ENCODE peak calls at places on chromosomes 11 and 22, in five cellular contexts. One of them, this sample, is unnamed. For H3K4me1, the result is how much of the 10 kb centered on the place peaks cover.

GRCh38 chr11:89015614-89016013 is 50.2 kb downstream of the GRM5 start:
- DNase-seq in stomach: no peak
- DNase-seq in transverse colon: no peak
- DNase-seq in SK-N-SH: no peak
- DNase-seq in GM23338: no peak
- DNase-seq in this sample: no peak

GRCh38 chr22:31036671-31037550 is 44.2 kb upstream of the SMTN start:
- DNase-seq in transverse colon: peak
- DNase-seq in GM23338: no peak
- DNase-seq in SK-N-SH: no peak
- DNase-seq in stomach: no peak
- DNase-seq in this sample: no peak

GRCh38 chr11:64131657-64132387 is 34.1 kb downstream of the MACROD1 start:
- DNase-seq in stomach: no peak
- DNase-seq in transverse colon: no peak
- DNase-seq in SK-N-SH: no peak
- DNase-seq in GM23338: no peak
- DNase-seq in this sample: no peak

GRCh38 chr22:26952654-26953379 is 295.4 kb downstream of the MIAT start:
- DNase-seq in transverse colon: no peak
- DNase-seq in stomach: no peak
- DNase-seq in GM23338: peak
- DNase-seq in SK-N-SH: peak
- DNase-seq in this sample: no peak

GRCh38 chr11:2776351-2777061 is 76.7 kb upstream of the KCNQ1OT1 start:
- DNase-seq in GM23338: no peak
- DNase-seq in transverse colon: no peak
- DNase-seq in stomach: peak
- DNase-seq in SK-N-SH: no peak
- DNase-seq in this sample: peak

GRCh38 chr22:30968015-30968923 is at the start of gene MORC2:
- DNase-seq in stomach: peak
- DNase-seq in SK-N-SH: no peak
- DNase-seq in transverse colon: peak
- DNase-seq in GM23338: peak
- DNase-seq in this sample: peak

GRCh38 chr11:62400760-62401159 is 18.1 kb upstream of the SCGB1A1 start:
- DNase-seq in GM23338: no peak
- DNase-seq in transverse colon: peak
- DNase-seq in SK-N-SH: peak
- DNase-seq in stomach: peak
- DNase-seq in this sample: peak

GRCh38 chr11:59403546-59403945 is 22.7 kb downstream of the OR5A2 start:
- DNase-seq in GM23338: peak
- DNase-seq in stomach: no peak
- DNase-seq in SK-N-SH: no peak
- DNase-seq in transverse colon: no peak
- DNase-seq in this sample: no peak

GRCh38 chr11:81869337-81870065 is 864.2 kb downstream of the FAM181B start:
- DNase-seq in SK-N-SH: no peak
- DNase-seq in GM23338: no peak
- DNase-seq in transverse colon: peak
- DNase-seq in stomach: peak
- DNase-seq in this sample: no peak

GRCh38 chr22:39249081-39249704 is 4.4 kb upstream of the PDGFB start:
- DNase-seq in transverse colon: no peak
- DNase-seq in stomach: no peak
- DNase-seq in SK-N-SH: no peak
- DNase-seq in GM23338: no peak
- DNase-seq in this sample: no peak

GRCh38 chr11:46120711-46121327 is 435 bp downstream of the PHF21A start:
- DNase-seq in stomach: peak
- DNase-seq in SK-N-SH: peak
- DNase-seq in transverse colon: peak
- DNase-seq in GM23338: peak
- DNase-seq in this sample: no peak

GRCh38 chr22:47127441-47127871 is 365.0 kb downstream of the TBC1D22A start:
- DNase-seq in transverse colon: no peak
- DNase-seq in stomach: no peak
- DNase-seq in SK-N-SH: no peak
- DNase-seq in GM23338: no peak
- DNase-seq in this sample: no peak

GRCh38 chr11:29159552-29160465 is 857.0 kb downstream of the KCNA4 start:
- DNase-seq in GM23338: peak
- DNase-seq in transverse colon: peak
- DNase-seq in stomach: peak
- DNase-seq in SK-N-SH: peak
- DNase-seq in this sample: peak

GRCh38 chr22:35540600-35541253 is at the start of gene RASD2:
- DNase-seq in SK-N-SH: no peak
- DNase-seq in GM23338: peak
- DNase-seq in transverse colon: peak
- DNase-seq in stomach: no peak
- DNase-seq in this sample: peak

GRCh38 chr11:113774174-113774503 is 647 bp upstream of the ZW10 start:
- DNase-seq in SK-N-SH: no peak
- DNase-seq in stomach: no peak
- DNase-seq in GM23338: no peak
- DNase-seq in transverse colon: no peak
- DNase-seq in this sample: no peak

GRCh38 chr11:110529043-110529442 is 99.3 kb downstream of the FDX1 start:
- DNase-seq in SK-N-SH: no peak
- DNase-seq in transverse colon: no peak
- DNase-seq in GM23338: peak
- DNase-seq in stomach: no peak
- DNase-seq in this sample: no peak

GRCh38 chr11:46277623-46278386 is at the start of gene CREB3L1:
- DNase-seq in SK-N-SH: peak
- DNase-seq in stomach: peak
- DNase-seq in transverse colon: peak
- DNase-seq in GM23338: peak
- DNase-seq in this sample: peak

GRCh38 chr11:128415539-128415938 is 171.8 kb downstream of the ETS1 start:
- DNase-seq in stomach: no peak
- DNase-seq in transverse colon: no peak
- DNase-seq in GM23338: no peak
- DNase-seq in SK-N-SH: no peak
- DNase-seq in this sample: no peak

GRCh38 chr22:19514831-19515565 is 9.2 kb downstream of the CLDN5 start:
- DNase-seq in SK-N-SH: no peak
- DNase-seq in transverse colon: no peak
- DNase-seq in GM23338: no peak
- DNase-seq in stomach: no peak
- DNase-seq in this sample: no peak

GRCh38 chr11:2913029-2913431 is 16.2 kb downstream of the PHLDA2 start:
- DNase-seq in stomach: no peak
- DNase-seq in transverse colon: no peak
- DNase-seq in GM23338: no peak
- DNase-seq in SK-N-SH: peak
- DNase-seq in this sample: no peak

GRCh38 chr22:37267128-37267587 is 15.2 kb upstream of the CYTH4 start:
- DNase-seq in GM23338: peak
- DNase-seq in SK-N-SH: peak
- DNase-seq in transverse colon: peak
- DNase-seq in stomach: peak
- DNase-seq in this sample: no peak

GRCh38 chr22:50486561-50487289 is at the start of gene MIOX:
- DNase-seq in stomach: no peak
- DNase-seq in transverse colon: no peak
- DNase-seq in SK-N-SH: no peak
- DNase-seq in GM23338: no peak
- DNase-seq in this sample: no peak

DNA sequence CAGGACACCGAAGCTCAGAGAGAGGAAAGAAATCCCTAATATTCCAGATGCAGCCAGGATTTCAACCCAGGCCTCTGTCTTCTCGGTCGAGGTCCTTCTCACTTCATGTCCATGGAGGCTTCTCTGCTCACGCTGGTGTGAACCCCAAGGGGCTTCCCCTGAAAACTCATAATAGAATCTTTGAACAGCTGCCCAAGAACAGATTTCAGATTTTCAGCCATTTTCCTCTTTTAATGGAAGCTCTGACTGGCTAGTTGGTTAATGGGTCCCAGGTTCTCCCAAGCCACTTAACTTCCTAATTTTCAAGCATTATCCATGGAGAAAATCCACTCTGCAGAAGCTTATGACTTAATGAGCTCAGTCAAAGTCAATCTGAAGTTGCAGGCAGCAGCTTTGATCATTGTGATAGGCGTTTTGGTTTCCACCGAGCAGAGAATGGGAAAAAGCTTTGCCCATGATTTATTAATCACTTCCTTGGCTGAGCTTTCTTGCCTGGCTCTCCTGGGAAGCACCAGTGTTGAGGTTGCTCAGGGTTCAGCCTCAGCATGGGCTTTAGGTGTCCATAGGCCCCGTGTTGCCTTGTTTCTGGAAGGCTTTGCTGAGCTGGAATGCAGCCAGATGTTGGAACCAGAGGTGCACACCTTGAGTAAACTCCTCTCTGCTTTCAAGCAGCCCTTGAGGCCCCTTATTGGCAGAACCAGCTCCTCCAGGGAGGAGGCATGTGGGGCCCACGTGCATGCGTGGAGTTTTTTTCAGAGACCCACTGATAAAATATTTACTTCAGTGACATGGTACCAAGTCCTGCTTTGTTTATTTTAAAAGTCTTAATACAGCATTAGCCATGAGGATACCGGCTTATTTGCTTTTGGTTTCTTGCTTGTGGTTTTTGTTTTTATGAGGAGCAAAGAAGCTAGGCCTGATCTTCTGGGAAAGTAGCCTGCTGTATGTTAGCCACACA is 25.5 kb downstream of the LDLRAD3 start:
- DNase-seq in transverse colon: peak
- DNase-seq in SK-N-SH: no peak
- DNase-seq in stomach: peak
- DNase-seq in GM23338: no peak
- DNase-seq in this sample: peak
- H3K4me1 ChIP-seq in transverse colon: under half
- H3K4me1 ChIP-seq in SK-N-SH: under half
- H3K4me1 ChIP-seq in stomach: under half
- H3K4me1 ChIP-seq in GM23338: under half
- H3K4me1 ChIP-seq in this sample: under half

GRCh38 chr11:85664561-85665481 is at the start of gene CREBZF:
- DNase-seq in GM23338: peak
- DNase-seq in stomach: peak
- DNase-seq in SK-N-SH: peak
- DNase-seq in transverse colon: peak
- DNase-seq in this sample: peak
- TF ChIP-seq CTCF in GM23338: no peak
- TF ChIP-seq CTCF in stomach: no peak
- TF ChIP-seq CTCF in SK-N-SH: no peak
- TF ChIP-seq CTCF in transverse colon: no peak
- TF ChIP-seq CTCF in this sample: no peak

DNA sequence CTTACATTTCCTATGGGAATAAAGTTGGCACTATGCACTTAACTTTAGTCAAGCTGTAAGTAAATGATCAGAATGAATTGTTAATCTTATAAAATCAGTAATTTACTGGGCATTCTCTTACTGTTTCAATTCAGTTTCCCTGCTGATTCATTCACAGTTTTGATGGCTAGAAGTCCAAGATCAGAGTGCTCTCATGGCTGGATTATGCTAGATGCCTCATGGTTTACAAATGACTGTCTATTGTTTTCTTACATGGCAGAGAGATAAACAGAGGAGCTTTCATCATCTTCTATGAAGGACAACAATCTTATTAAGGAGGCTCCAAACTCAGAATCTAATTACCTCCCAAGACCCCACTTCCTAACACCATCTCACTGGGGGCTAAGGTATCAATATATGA is 135.1 kb upstream of the CARD18 start:
- DNase-seq in SK-N-SH: no peak
- DNase-seq in transverse colon: no peak
- DNase-seq in GM23338: no peak
- DNase-seq in stomach: no peak
- DNase-seq in this sample: no peak
- TF ChIP-seq POLR2AphosphoS5 in SK-N-SH: no peak
- TF ChIP-seq POLR2AphosphoS5 in transverse colon: no peak
- TF ChIP-seq POLR2AphosphoS5 in GM23338: no peak
- TF ChIP-seq POLR2AphosphoS5 in stomach: no peak
- TF ChIP-seq POLR2AphosphoS5 in this sample: no peak

DNA sequence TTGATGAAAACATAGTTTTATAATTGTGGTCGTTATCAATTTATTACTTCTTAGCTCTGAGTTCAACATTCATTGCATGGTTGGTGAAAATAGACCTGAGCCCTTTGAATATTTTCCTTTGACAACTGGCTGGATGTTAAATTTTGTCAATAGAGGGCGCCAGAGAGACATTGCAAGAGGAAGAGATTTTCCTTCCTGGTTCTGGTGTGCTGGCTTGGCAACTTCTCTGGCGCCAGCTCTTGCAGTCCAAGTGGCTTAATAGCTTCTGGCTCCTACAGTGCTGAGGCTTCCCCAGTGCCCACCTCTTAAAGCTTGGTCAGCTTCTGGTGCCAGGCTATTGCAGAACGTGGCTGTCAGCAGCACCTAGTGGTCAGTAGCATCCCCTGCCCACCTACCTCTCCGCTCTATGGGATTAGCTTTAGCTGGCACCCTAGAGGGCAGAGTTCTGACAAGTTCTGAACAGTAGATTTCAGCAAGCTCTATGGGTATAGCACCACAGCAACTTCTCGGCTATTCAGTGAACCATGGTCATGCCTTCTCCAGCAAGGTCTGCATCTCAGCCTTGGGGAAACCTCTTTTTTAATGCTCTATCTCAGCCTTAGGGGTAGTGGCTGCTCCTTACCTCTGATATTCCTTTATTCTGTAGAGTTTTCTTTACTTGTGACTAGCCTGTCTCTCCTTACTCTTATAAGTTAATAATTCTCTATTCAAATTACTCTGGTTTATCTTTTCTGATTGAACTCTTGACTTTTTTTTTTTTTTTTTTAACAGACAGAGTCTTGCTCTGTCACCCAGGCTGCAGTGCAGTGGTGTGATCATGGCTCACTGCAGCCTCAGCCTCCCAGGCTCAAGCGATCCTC is 59.4 kb downstream of the ACER3 start:
- DNase-seq in stomach: peak
- DNase-seq in GM23338: peak
- DNase-seq in SK-N-SH: peak
- DNase-seq in transverse colon: peak
- DNase-seq in this sample: peak
- H3K4me1 ChIP-seq in stomach: under half
- H3K4me1 ChIP-seq in GM23338: under half
- H3K4me1 ChIP-seq in SK-N-SH: under half
- H3K4me1 ChIP-seq in transverse colon: under half
- H3K4me1 ChIP-seq in this sample: under half

GRCh38 chr22:21000215-21000986 is 1.5 kb downstream of the THAP7 start:
- DNase-seq in GM23338: no peak
- DNase-seq in transverse colon: no peak
- DNase-seq in SK-N-SH: no peak
- DNase-seq in stomach: no peak
- DNase-seq in this sample: no peak
- TF ChIP-seq CTCF in GM23338: no peak
- TF ChIP-seq CTCF in transverse colon: no peak
- TF ChIP-seq CTCF in SK-N-SH: no peak
- TF ChIP-seq CTCF in stomach: no peak
- TF ChIP-seq CTCF in this sample: no peak

GRCh38 chr11:34250732-34251639 is 106.8 kb downstream of the ABTB2 start:
- DNase-seq in stomach: peak
- DNase-seq in SK-N-SH: peak
- DNase-seq in GM23338: peak
- DNase-seq in transverse colon: peak
- DNase-seq in this sample: no peak
- TF ChIP-seq POLR2AphosphoS5 in stomach: peak
- TF ChIP-seq POLR2AphosphoS5 in SK-N-SH: no peak
- TF ChIP-seq POLR2AphosphoS5 in GM23338: no peak
- TF ChIP-seq POLR2AphosphoS5 in transverse colon: no peak
- TF ChIP-seq POLR2AphosphoS5 in this sample: no peak